ENCODE peak calls at places on chromosomes 1 and 21, in seven cellular contexts. W, O, H, G, V, Y and A are unnamed samples.

GRCh38 chr1:37038703-37039093 is 4.4 kb upstream of the GRIK3 start:
- DNase-seq in H (no peak), O (no peak), W (no peak), V (no peak), Y (no peak), G (no peak), A (no peak)

GRCh38 chr1:228002792-228003191 is 4.0 kb upstream of the WNT3A start:
- DNase-seq in H (no peak), W (no peak), Y (no peak), O (no peak), V (no peak), G (peak), A (no peak)

GRCh38 chr1:215482079-215482478 is 85.0 kb upstream of the KCTD3 start:
- DNase-seq in H (no peak), O (no peak), V (no peak), Y (no peak), W (no peak), G (no peak), A (no peak)

GRCh38 chr1:228760962-228761361 is 25.7 kb downstream of the RHOU start:
- DNase-seq in G (no peak), V (no peak), Y (no peak), W (no peak), H (no peak), O (no peak), A (no peak)

GRCh38 chr1:39679821-39680220 is 7.9 kb upstream of the NT5C1A start:
- DNase-seq in O (no peak), Y (no peak), H (no peak), V (no peak), G (no peak), W (no peak), A (no peak)

GRCh38 chr21:41777934-41778815 is 11.3 kb upstream of the RIPK4 start:
- DNase-seq in W (peak), O (no peak), V (peak), G (peak), H (peak), Y (peak), A (no peak)

GRCh38 chr1:156122519-156123355 is 8.2 kb downstream of the LMNA start:
- DNase-seq in Y (peak), W (no peak), G (peak), H (peak), V (no peak), O (no peak), A (no peak)

GRCh38 chr21:43318841-43319781 is 107.8 kb downstream of the SIK1 start:
- DNase-seq in H (peak), Y (peak), V (no peak), G (no peak), W (no peak), O (no peak), A (no peak)

GRCh38 chr1:185850366-185850765 is 116.2 kb downstream of the HMCN1 start:
- DNase-seq in W (no peak), Y (no peak), V (peak), O (no peak), G (peak), H (no peak), A (no peak)

GRCh38 chr1:39250460-39251240 is 46.2 kb downstream of the MACF1 start:
- DNase-seq in Y (peak), H (peak), W (no peak), O (no peak), V (no peak), G (no peak), A (no peak)